ENCODE peak calls at places on chromosome 19, in five cellular contexts. One of them, this sample, is unnamed. For H3K4me1, the result is how much of the 10 kb centered on the place peaks cover.

GRCh38 chr19:18349524-18350128 is 9.2 kb downstream of the PGPEP1 start:
- DNase-seq in A549: peak
- DNase-seq in fibroblast of lung: peak
- DNase-seq in RWPE2: no peak
- DNase-seq in colonic mucosa: peak
- DNase-seq in this sample: peak

GRCh38 chr19:1324792-1325567 is 39.3 kb downstream of the EFNA2 start:
- DNase-seq in RWPE2: no peak
- DNase-seq in A549: peak
- DNase-seq in colonic mucosa: peak
- DNase-seq in fibroblast of lung: peak
- DNase-seq in this sample: peak

GRCh38 chr19:18763674-18764590 is 27.2 kb downstream of the COMP start:
- DNase-seq in fibroblast of lung: peak
- DNase-seq in RWPE2: peak
- DNase-seq in colonic mucosa: no peak
- DNase-seq in A549: no peak
- DNase-seq in this sample: peak

GRCh38 chr19:40411125-40411842 is 1.9 kb downstream of the PRX start:
- DNase-seq in A549: no peak
- DNase-seq in colonic mucosa: no peak
- DNase-seq in RWPE2: no peak
- DNase-seq in fibroblast of lung: no peak
- DNase-seq in this sample: peak

GRCh38 chr19:35718345-35719041 is 690 bp downstream of the KMT2B start:
- DNase-seq in A549: peak
- DNase-seq in fibroblast of lung: peak
- DNase-seq in colonic mucosa: peak
- DNase-seq in RWPE2: peak
- DNase-seq in this sample: peak

GRCh38 chr19:1085053-1085658 is 10.0 kb downstream of the POLR2E start:
- DNase-seq in colonic mucosa: no peak
- DNase-seq in A549: no peak
- DNase-seq in fibroblast of lung: no peak
- DNase-seq in RWPE2: no peak
- DNase-seq in this sample: no peak

GRCh38 chr19:19514215-19514633 is 1.1 kb downstream of the TSSK6 start:
- DNase-seq in A549: no peak
- DNase-seq in colonic mucosa: peak
- DNase-seq in RWPE2: no peak
- DNase-seq in fibroblast of lung: peak
- DNase-seq in this sample: peak

GRCh38 chr19:40684280-40684679 is 6.2 kb downstream of the NUMBL start:
- DNase-seq in RWPE2: no peak
- DNase-seq in colonic mucosa: no peak
- DNase-seq in fibroblast of lung: no peak
- DNase-seq in A549: no peak
- DNase-seq in this sample: peak

GRCh38 chr19:13132471-13133166 is 14.6 kb downstream of the NACC1 start:
- DNase-seq in fibroblast of lung: peak
- DNase-seq in RWPE2: no peak
- DNase-seq in colonic mucosa: no peak
- DNase-seq in A549: no peak
- DNase-seq in this sample: no peak

GRCh38 chr19:17347877-17348276 is 10.5 kb downstream of the GTPBP3 start:
- DNase-seq in A549: no peak
- DNase-seq in fibroblast of lung: no peak
- DNase-seq in RWPE2: no peak
- DNase-seq in colonic mucosa: no peak
- DNase-seq in this sample: no peak

GRCh38 chr19:29376855-29377354 is 148.9 kb upstream of the VSTM2B start:
- DNase-seq in fibroblast of lung: no peak
- DNase-seq in colonic mucosa: peak
- DNase-seq in RWPE2: no peak
- DNase-seq in A549: no peak
- DNase-seq in this sample: no peak

GRCh38 chr19:2166741-2167738 is 3.3 kb downstream of the DOT1L start:
- DNase-seq in fibroblast of lung: peak
- DNase-seq in A549: peak
- DNase-seq in colonic mucosa: peak
- DNase-seq in RWPE2: no peak
- DNase-seq in this sample: peak

GRCh38 chr19:33264881-33265445 is 37.4 kb downstream of the CEBPA start:
- DNase-seq in fibroblast of lung: no peak
- DNase-seq in A549: no peak
- DNase-seq in RWPE2: no peak
- DNase-seq in colonic mucosa: no peak
- DNase-seq in this sample: no peak

GRCh38 chr19:30529876-30530275 is 157.7 kb downstream of the ZNF536 start:
- DNase-seq in RWPE2: no peak
- DNase-seq in fibroblast of lung: no peak
- DNase-seq in A549: no peak
- DNase-seq in colonic mucosa: no peak
- DNase-seq in this sample: no peak

GRCh38 chr19:10740798-10741197 is 22.9 kb downstream of the DNM2 start:
- DNase-seq in fibroblast of lung: no peak
- DNase-seq in colonic mucosa: no peak
- DNase-seq in RWPE2: no peak
- DNase-seq in A549: no peak
- DNase-seq in this sample: no peak
- H3K4me1 ChIP-seq in fibroblast of lung: under half
- H3K4me1 ChIP-seq in colonic mucosa: under half
- H3K4me1 ChIP-seq in RWPE2: under half
- H3K4me1 ChIP-seq in A549: under half
- H3K4me1 ChIP-seq in this sample: under half

DNA sequence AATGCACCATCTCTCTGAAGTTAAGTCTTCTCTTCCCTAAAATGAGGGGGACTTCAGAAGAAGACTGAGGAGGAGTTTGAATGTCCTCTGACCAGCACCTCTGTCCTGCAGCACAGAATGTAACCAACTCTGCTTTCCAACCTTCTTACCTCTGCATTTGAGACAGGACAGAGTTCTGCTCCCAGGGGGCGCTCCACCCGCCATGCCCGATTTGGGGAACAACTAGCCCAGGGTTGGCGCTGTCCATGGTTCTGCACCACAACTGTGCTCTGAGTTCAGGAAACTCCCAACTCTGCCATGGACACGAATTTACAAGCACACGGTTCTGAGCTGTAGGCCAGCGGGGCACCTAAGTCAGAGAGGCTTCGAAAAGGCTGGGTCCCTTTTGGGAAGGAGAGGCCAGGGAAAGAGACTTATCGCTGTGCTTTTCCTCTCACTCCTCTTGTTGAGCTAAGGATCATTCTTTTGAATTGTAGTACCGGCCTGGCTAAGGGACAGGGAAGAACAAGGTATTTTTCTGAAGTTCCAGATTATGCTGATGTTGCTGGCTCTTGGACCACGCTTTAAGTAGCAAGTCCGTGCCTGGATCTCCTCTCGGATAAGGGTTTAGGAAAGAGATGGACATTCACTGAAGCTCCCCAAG is 22.2 kb downstream of the SIGLEC5 start:
- DNase-seq in A549: peak
- DNase-seq in RWPE2: no peak
- DNase-seq in colonic mucosa: peak
- DNase-seq in fibroblast of lung: peak
- DNase-seq in this sample: peak
- H3K27ac ChIP-seq in A549: no peak
- H3K27ac ChIP-seq in RWPE2: no peak
- H3K27ac ChIP-seq in colonic mucosa: no peak
- H3K27ac ChIP-seq in fibroblast of lung: no peak
- H3K27ac ChIP-seq in this sample: no peak

GRCh38 chr19:16115309-16116039 is 3.8 kb downstream of the RAB8A start:
- DNase-seq in colonic mucosa: no peak
- DNase-seq in fibroblast of lung: no peak
- DNase-seq in A549: no peak
- DNase-seq in RWPE2: no peak
- DNase-seq in this sample: no peak
- H3K4me1 ChIP-seq in colonic mucosa: under half
- H3K4me1 ChIP-seq in fibroblast of lung: under half
- H3K4me1 ChIP-seq in A549: under half
- H3K4me1 ChIP-seq in RWPE2: under half
- H3K4me1 ChIP-seq in this sample: under half

DNA sequence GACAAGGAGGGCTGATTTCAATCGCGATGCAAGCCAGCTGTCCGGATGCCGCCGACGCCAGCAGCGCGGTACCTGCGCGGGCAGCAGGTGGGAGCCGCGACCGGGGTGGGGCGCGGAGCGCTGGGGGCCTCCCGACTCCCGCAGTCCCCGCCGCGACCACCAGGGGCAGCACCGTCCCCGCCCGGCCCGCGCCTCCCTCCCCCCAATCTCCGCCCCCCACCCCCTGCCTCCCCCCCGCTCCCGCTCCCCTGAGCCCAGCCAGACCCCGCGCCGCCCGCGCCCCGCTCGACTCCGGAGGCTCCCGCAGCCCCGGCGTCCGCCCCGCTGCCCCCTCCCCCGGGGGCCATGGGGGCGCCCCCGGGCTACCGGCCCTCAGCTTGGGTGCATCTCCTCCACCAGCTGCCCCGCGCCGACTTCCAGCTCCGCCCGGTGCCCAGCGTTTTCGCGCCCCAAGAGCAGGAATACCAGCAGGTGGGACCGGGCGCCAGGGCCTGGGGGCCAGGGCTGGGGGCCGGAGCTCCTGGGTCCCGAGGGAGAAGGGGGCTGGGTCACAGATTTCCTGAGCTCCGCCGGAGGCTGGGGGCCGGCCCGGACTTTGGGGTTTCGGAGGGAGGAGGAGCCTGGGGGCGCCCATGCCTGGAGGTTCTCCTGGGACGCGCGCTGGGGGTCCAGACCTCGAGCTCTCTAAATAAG is at the start of gene TTYH1:
- DNase-seq in A549: no peak
- DNase-seq in fibroblast of lung: no peak
- DNase-seq in colonic mucosa: no peak
- DNase-seq in RWPE2: no peak
- DNase-seq in this sample: no peak
- H3K27ac ChIP-seq in A549: no peak
- H3K27ac ChIP-seq in fibroblast of lung: no peak
- H3K27ac ChIP-seq in colonic mucosa: no peak
- H3K27ac ChIP-seq in RWPE2: no peak
- H3K27ac ChIP-seq in this sample: no peak

This sample was measured in right cardiac atrium.